ENCODE peak calls at places on chromosomes 13 and 19, in eight cellular contexts. One of them, this sample, is unnamed.

GRCh38 chr19:46471116-46471733 is at the start of gene PNMA8A:
- DNase-seq in foreskin fibroblast: peak; percentile 62
- DNase-seq in A549: peak; percentile 65
- DNase-seq in mucosa of descending colon: peak; percentile 46
- DNase-seq in brain microvascular endothelial cell: peak; percentile 63
- DNase-seq in left ventricle myocardium inferior: peak; percentile 74
- DNase-seq in tibial artery: peak; percentile 80
- DNase-seq in CD8-positive, alpha-beta T cell: no peak
- DNase-seq in this sample: no peak

GRCh38 chr19:58366576-58367430 is 4.3 kb upstream of the ZNF497 start:
- DNase-seq in foreskin fibroblast: no peak
- DNase-seq in A549: no peak
- DNase-seq in mucosa of descending colon: no peak
- DNase-seq in brain microvascular endothelial cell: no peak
- DNase-seq in left ventricle myocardium inferior: no peak
- DNase-seq in tibial artery: no peak
- DNase-seq in CD8-positive, alpha-beta T cell: no peak
- DNase-seq in this sample: no peak

GRCh38 chr13:98690348-98691041 is 62.0 kb downstream of the SLC15A1 start:
- DNase-seq in foreskin fibroblast: no peak
- DNase-seq in A549: no peak
- DNase-seq in mucosa of descending colon: no peak
- DNase-seq in brain microvascular endothelial cell: no peak
- DNase-seq in left ventricle myocardium inferior: no peak
- DNase-seq in tibial artery: no peak
- DNase-seq in CD8-positive, alpha-beta T cell: no peak
- DNase-seq in this sample: no peak

GRCh38 chr13:44399045-44399444 is 25.4 kb downstream of the SERP2 start:
- DNase-seq in foreskin fibroblast: no peak
- DNase-seq in A549: no peak
- DNase-seq in mucosa of descending colon: no peak
- DNase-seq in brain microvascular endothelial cell: no peak
- DNase-seq in left ventricle myocardium inferior: no peak
- DNase-seq in tibial artery: no peak
- DNase-seq in CD8-positive, alpha-beta T cell: no peak
- DNase-seq in this sample: no peak

GRCh38 chr19:39380521-39381502 is 10.1 kb downstream of the PAF1 start:
- DNase-seq in foreskin fibroblast: no peak
- DNase-seq in A549: no peak
- DNase-seq in mucosa of descending colon: no peak
- DNase-seq in brain microvascular endothelial cell: no peak
- DNase-seq in left ventricle myocardium inferior: no peak
- DNase-seq in tibial artery: no peak
- DNase-seq in CD8-positive, alpha-beta T cell: no peak
- DNase-seq in this sample: no peak

GRCh38 chr13:75963318-75963717 is 327.2 kb downstream of the LMO7 start:
- DNase-seq in foreskin fibroblast: no peak
- DNase-seq in A549: no peak
- DNase-seq in mucosa of descending colon: no peak
- DNase-seq in brain microvascular endothelial cell: no peak
- DNase-seq in left ventricle myocardium inferior: no peak
- DNase-seq in tibial artery: no peak
- DNase-seq in CD8-positive, alpha-beta T cell: no peak
- DNase-seq in this sample: no peak

GRCh38 chr13:39952244-39953233 is 297.1 kb downstream of the COG6 start:
- DNase-seq in foreskin fibroblast: no peak
- DNase-seq in A549: no peak
- DNase-seq in mucosa of descending colon: no peak
- DNase-seq in brain microvascular endothelial cell: peak; percentile 64
- DNase-seq in left ventricle myocardium inferior: no peak
- DNase-seq in tibial artery: no peak
- DNase-seq in CD8-positive, alpha-beta T cell: no peak
- DNase-seq in this sample: no peak

GRCh38 chr13:109779074-109779473 is 7.3 kb downstream of the IRS2 start:
- DNase-seq in foreskin fibroblast: no peak
- DNase-seq in A549: no peak
- DNase-seq in mucosa of descending colon: no peak
- DNase-seq in brain microvascular endothelial cell: no peak
- DNase-seq in left ventricle myocardium inferior: no peak
- DNase-seq in tibial artery: no peak
- DNase-seq in CD8-positive, alpha-beta T cell: peak; percentile 27
- DNase-seq in this sample: no peak

GRCh38 chr13:53216767-53217166 is 188.2 kb downstream of the OLFM4 start:
- DNase-seq in foreskin fibroblast: no peak
- DNase-seq in A549: no peak
- DNase-seq in mucosa of descending colon: no peak
- DNase-seq in brain microvascular endothelial cell: no peak
- DNase-seq in left ventricle myocardium inferior: no peak
- DNase-seq in tibial artery: no peak
- DNase-seq in CD8-positive, alpha-beta T cell: no peak
- DNase-seq in this sample: no peak

GRCh38 chr13:49308104-49308875 is 60.6 kb downstream of the CDADC1 start:
- DNase-seq in foreskin fibroblast: peak; percentile 60
- DNase-seq in A549: no peak
- DNase-seq in mucosa of descending colon: peak; percentile 49
- DNase-seq in brain microvascular endothelial cell: peak; percentile 22
- DNase-seq in left ventricle myocardium inferior: peak; percentile 85
- DNase-seq in tibial artery: peak; percentile 94
- DNase-seq in CD8-positive, alpha-beta T cell: no peak
- DNase-seq in this sample: no peak

GRCh38 chr13:20127563-20128458 is 33.0 kb downstream of the GJA3 start:
- DNase-seq in foreskin fibroblast: peak; percentile 29
- DNase-seq in A549: peak; percentile 21
- DNase-seq in mucosa of descending colon: peak; percentile 80
- DNase-seq in brain microvascular endothelial cell: no peak
- DNase-seq in left ventricle myocardium inferior: peak; percentile 77
- DNase-seq in tibial artery: no peak
- DNase-seq in CD8-positive, alpha-beta T cell: no peak
- DNase-seq in this sample: no peak

GRCh38 chr13:113672002-113672651 is 5.1 kb downstream of the GRK1 start:
- DNase-seq in foreskin fibroblast: no peak
- DNase-seq in A549: no peak
- DNase-seq in mucosa of descending colon: peak; percentile 21
- DNase-seq in brain microvascular endothelial cell: no peak
- DNase-seq in left ventricle myocardium inferior: peak; percentile 4
- DNase-seq in tibial artery: peak; percentile 15
- DNase-seq in CD8-positive, alpha-beta T cell: no peak
- DNase-seq in this sample: no peak

GRCh38 chr19:8367327-8368001 is 3.5 kb downstream of the ANGPTL4 start:
- DNase-seq in foreskin fibroblast: peak; percentile 97
- DNase-seq in A549: no peak
- DNase-seq in mucosa of descending colon: peak; percentile 82
- DNase-seq in brain microvascular endothelial cell: peak; percentile 92
- DNase-seq in left ventricle myocardium inferior: peak; percentile 91
- DNase-seq in tibial artery: peak; percentile 73
- DNase-seq in CD8-positive, alpha-beta T cell: no peak
- DNase-seq in this sample: peak; percentile 92

GRCh38 chr13:64332048-64332447 is 2898.1 kb downstream of the PCDH9 start:
- DNase-seq in foreskin fibroblast: no peak
- DNase-seq in A549: no peak
- DNase-seq in mucosa of descending colon: no peak
- DNase-seq in brain microvascular endothelial cell: no peak
- DNase-seq in left ventricle myocardium inferior: no peak
- DNase-seq in tibial artery: no peak
- DNase-seq in CD8-positive, alpha-beta T cell: no peak
- DNase-seq in this sample: no peak

DNA sequence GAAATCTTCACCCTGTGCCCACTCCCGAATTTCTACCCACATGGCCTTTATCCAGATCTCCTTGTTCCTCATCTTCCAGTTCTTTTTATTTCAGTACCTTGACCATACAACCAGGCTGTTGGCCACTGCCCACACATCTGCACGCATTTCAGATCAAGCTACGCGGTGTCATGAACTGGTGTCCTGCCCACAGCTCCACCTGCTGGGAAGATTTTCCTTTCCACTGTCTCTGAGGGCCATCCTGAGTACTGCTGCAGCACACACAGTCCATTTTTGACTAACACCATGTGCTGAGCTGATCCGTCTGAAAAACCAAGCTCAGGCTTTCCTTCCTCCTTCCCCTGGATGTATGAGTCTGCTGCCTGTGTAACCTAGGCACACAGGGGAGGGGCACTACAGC is 71.8 kb downstream of the WASF3 start:
- DNase-seq in foreskin fibroblast: no peak
- DNase-seq in A549: no peak
- DNase-seq in mucosa of descending colon: no peak
- DNase-seq in brain microvascular endothelial cell: peak; percentile 5
- DNase-seq in left ventricle myocardium inferior: no peak
- DNase-seq in tibial artery: no peak
- DNase-seq in CD8-positive, alpha-beta T cell: no peak
- DNase-seq in this sample: no peak
- TF ChIP-seq CTCF in foreskin fibroblast: no peak
- TF ChIP-seq CTCF in A549: no peak
- TF ChIP-seq CTCF in mucosa of descending colon: no peak
- TF ChIP-seq CTCF in brain microvascular endothelial cell: peak; percentile 41
- TF ChIP-seq CTCF in left ventricle myocardium inferior: no peak
- TF ChIP-seq CTCF in tibial artery: no peak
- TF ChIP-seq CTCF in CD8-positive, alpha-beta T cell: no peak
- TF ChIP-seq CTCF in this sample: peak; percentile 31

GRCh38 chr19:18009412-18010066 is 1.6 kb downstream of the ARRDC2 start:
- DNase-seq in foreskin fibroblast: no peak
- DNase-seq in A549: no peak
- DNase-seq in mucosa of descending colon: no peak
- DNase-seq in brain microvascular endothelial cell: no peak
- DNase-seq in left ventricle myocardium inferior: no peak
- DNase-seq in tibial artery: no peak
- DNase-seq in CD8-positive, alpha-beta T cell: no peak
- DNase-seq in this sample: no peak
- H3K4me3 ChIP-seq in foreskin fibroblast: no peak overlapping the region
- H3K4me3 ChIP-seq in A549: no peak overlapping the region
- H3K4me3 ChIP-seq in mucosa of descending colon: no peak overlapping the region
- H3K4me3 ChIP-seq in brain microvascular endothelial cell: no peak overlapping the region
- H3K4me3 ChIP-seq in left ventricle myocardium inferior: peak overlapping the region; percentile 67
- H3K4me3 ChIP-seq in tibial artery: peak overlapping the region; percentile 70
- H3K4me3 ChIP-seq in CD8-positive, alpha-beta T cell: no peak overlapping the region
- H3K4me3 ChIP-seq in this sample: no peak overlapping the region

DNA sequence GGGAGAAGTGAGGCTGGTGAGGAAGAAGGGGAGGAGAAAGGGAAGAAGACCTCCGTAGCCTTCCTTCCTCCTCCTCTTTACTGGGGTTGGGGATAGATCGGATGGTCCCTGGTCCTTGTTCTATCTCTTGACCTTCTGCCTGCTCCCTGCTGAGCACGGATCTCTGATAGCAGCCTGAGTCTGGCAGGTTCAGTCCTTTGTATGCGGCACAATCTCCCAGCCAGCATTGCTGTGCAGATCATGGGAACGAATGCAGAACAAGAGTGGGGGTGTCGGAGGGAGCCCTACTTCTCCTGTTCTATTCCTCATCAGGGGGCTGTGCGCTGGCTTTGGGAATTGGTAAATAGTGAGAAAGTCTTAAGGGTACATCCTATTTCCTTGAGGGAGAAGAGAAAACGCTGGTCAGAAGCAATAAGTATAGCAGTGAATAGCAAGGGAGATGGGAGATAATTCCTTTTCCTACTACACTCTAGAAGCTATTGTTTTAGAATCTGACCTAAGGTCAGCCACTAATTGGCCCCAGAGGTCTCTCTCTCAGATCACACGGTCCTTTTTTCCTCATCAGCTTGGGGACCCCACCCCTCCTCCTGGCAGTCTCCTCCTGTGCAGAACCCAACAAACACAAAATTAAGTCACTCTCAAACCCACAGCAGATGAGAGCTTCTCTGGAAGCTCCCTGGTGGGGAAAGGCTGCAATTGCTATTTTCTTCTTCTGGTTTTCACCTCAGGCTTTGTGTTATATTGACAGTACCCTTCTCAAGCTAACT is 41.0 kb downstream of the KL start:
- DNase-seq in foreskin fibroblast: no peak
- DNase-seq in A549: peak; percentile 18
- DNase-seq in mucosa of descending colon: no peak
- DNase-seq in brain microvascular endothelial cell: peak; percentile 23
- DNase-seq in left ventricle myocardium inferior: no peak
- DNase-seq in tibial artery: peak; percentile 26
- DNase-seq in CD8-positive, alpha-beta T cell: no peak
- DNase-seq in this sample: no peak
- TF ChIP-seq CTCF in foreskin fibroblast: peak; percentile 45
- TF ChIP-seq CTCF in A549: peak; percentile 7
- TF ChIP-seq CTCF in mucosa of descending colon: no peak
- TF ChIP-seq CTCF in brain microvascular endothelial cell: peak; percentile 71
- TF ChIP-seq CTCF in left ventricle myocardium inferior: peak; percentile 62
- TF ChIP-seq CTCF in tibial artery: peak; percentile 18
- TF ChIP-seq CTCF in CD8-positive, alpha-beta T cell: no peak
- TF ChIP-seq CTCF in this sample: peak; percentile 56

GRCh38 chr19:52533901-52534300 is 6.4 kb downstream of the ZNF808 start:
- DNase-seq in foreskin fibroblast: no peak
- DNase-seq in A549: no peak
- DNase-seq in mucosa of descending colon: no peak
- DNase-seq in brain microvascular endothelial cell: no peak
- DNase-seq in left ventricle myocardium inferior: peak; percentile 33
- DNase-seq in tibial artery: no peak
- DNase-seq in CD8-positive, alpha-beta T cell: no peak
- DNase-seq in this sample: no peak

GRCh38 chr19:52541608-52542007 is 14.1 kb downstream of the ZNF808 start:
- DNase-seq in foreskin fibroblast: no peak
- DNase-seq in A549: no peak
- DNase-seq in mucosa of descending colon: no peak
- DNase-seq in brain microvascular endothelial cell: no peak
- DNase-seq in left ventricle myocardium inferior: no peak
- DNase-seq in tibial artery: no peak
- DNase-seq in CD8-positive, alpha-beta T cell: no peak
- DNase-seq in this sample: no peak

GRCh38 chr19:52532480-52532879 is 5.0 kb downstream of the ZNF808 start:
- DNase-seq in foreskin fibroblast: no peak
- DNase-seq in A549: no peak
- DNase-seq in mucosa of descending colon: no peak
- DNase-seq in brain microvascular endothelial cell: no peak
- DNase-seq in left ventricle myocardium inferior: no peak
- DNase-seq in tibial artery: no peak
- DNase-seq in CD8-positive, alpha-beta T cell: no peak
- DNase-seq in this sample: no peak

GRCh38 chr19:52535831-52536800 is 8.6 kb downstream of the ZNF808 start:
- DNase-seq in foreskin fibroblast: peak; percentile 81
- DNase-seq in A549: no peak
- DNase-seq in mucosa of descending colon: peak; percentile 82
- DNase-seq in brain microvascular endothelial cell: peak; percentile 66
- DNase-seq in left ventricle myocardium inferior: peak; percentile 94
- DNase-seq in tibial artery: peak; percentile 91
- DNase-seq in CD8-positive, alpha-beta T cell: peak; percentile 88
- DNase-seq in this sample: no peak
- H3K4me3 ChIP-seq in foreskin fibroblast: peak overlapping the region; percentile 69
- H3K4me3 ChIP-seq in A549: no peak overlapping the region
- H3K4me3 ChIP-seq in mucosa of descending colon: no peak overlapping the region
- H3K4me3 ChIP-seq in brain microvascular endothelial cell: peak overlapping the region; percentile 67
- H3K4me3 ChIP-seq in left ventricle myocardium inferior: peak overlapping the region; percentile 71
- H3K4me3 ChIP-seq in tibial artery: peak overlapping the region; percentile 55
- H3K4me3 ChIP-seq in CD8-positive, alpha-beta T cell: peak overlapping the region; percentile 65
- H3K4me3 ChIP-seq in this sample: peak overlapping the region; percentile 75

DNA sequence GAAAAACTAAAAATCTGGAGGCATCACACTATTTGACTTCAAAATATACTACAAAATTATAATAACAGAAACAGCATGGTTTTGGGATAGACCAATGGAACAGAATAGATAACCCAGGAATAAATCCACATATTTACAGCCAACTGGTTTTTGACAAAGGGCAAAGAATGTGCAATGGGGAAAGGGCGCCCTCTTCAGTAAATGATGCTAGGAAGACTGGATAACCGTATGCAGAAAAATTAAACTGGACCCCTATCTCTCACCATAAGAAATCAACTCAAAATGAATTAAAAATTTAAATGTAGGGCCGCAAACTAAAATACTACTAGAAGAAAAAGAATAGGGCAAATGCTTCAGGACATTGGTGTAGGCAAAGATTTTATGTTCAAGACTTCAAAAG is 440.5 kb upstream of the SGCG start:
- DNase-seq in foreskin fibroblast: no peak
- DNase-seq in A549: no peak
- DNase-seq in mucosa of descending colon: no peak
- DNase-seq in brain microvascular endothelial cell: no peak
- DNase-seq in left ventricle myocardium inferior: no peak
- DNase-seq in tibial artery: no peak
- DNase-seq in CD8-positive, alpha-beta T cell: no peak
- DNase-seq in this sample: no peak
- TF ChIP-seq CTCF in foreskin fibroblast: no peak
- TF ChIP-seq CTCF in A549: no peak
- TF ChIP-seq CTCF in mucosa of descending colon: no peak
- TF ChIP-seq CTCF in brain microvascular endothelial cell: no peak
- TF ChIP-seq CTCF in left ventricle myocardium inferior: peak; percentile 14
- TF ChIP-seq CTCF in tibial artery: no peak
- TF ChIP-seq CTCF in CD8-positive, alpha-beta T cell: no peak
- TF ChIP-seq CTCF in this sample: no peak

This sample was measured in AG09309.